ENCODE peak calls at places on chromosomes 12 and 14, in four cellular contexts. Y is A549; H is stimulated activated CD4-positive, alpha-beta T cell treated with anti-CD3 and anti-CD28 coated beads, Interleukin-1b, Interleukin-23, amount 100 ng/mL, for 48 hours; Q is GM04504. T is an unnamed sample.

GRCh38 chr12:57086951-57087688 is 1.8 kb upstream of the NAB2 start:
- DNase-seq in H (peak; percentile 91), Q (peak; percentile 73), Y (peak; percentile 80), T (no peak)

GRCh38 chr12:132448453-132448800 is 41.5 kb upstream of the FBRSL1 start:
- DNase-seq in H (no peak), Q (no peak), Y (no peak), T (no peak)

GRCh38 chr12:94080684-94081009 is 67.7 kb upstream of the PLXNC1 start:
- DNase-seq in Y (no peak), Q (no peak), H (no peak), T (no peak)

GRCh38 chr14:54637270-54637669 is 70.3 kb downstream of the SAMD4A start:
- DNase-seq in Q (no peak), Y (no peak), H (no peak), T (no peak)

GRCh38 chr14:75551021-75551420 is 27.4 kb upstream of the FLVCR2 start:
- DNase-seq in Y (no peak), H (no peak), Q (no peak), T (no peak)

GRCh38 chr12:52860102-52860838 is 11.5 kb upstream of the KRT78 start:
- DNase-seq in Q (no peak), H (no peak), Y (peak; percentile 52), T (no peak)

GRCh38 chr12:113270709-113271009 is 49.4 kb downstream of the TPCN1 start:
- DNase-seq in H (no peak), Q (no peak), Y (no peak), T (no peak)

GRCh38 chr14:62691613-62692489 is 353.4 kb downstream of the KCNH5 start:
- DNase-seq in Y (peak; percentile 66), H (no peak), Q (peak; percentile 46), T (no peak)

GRCh38 chr14:79791055-79791732 is 420.1 kb downstream of the DIO2 start:
- DNase-seq in Q (no peak), H (no peak), Y (no peak), T (no peak)

T was measured in HS-27A.